ENCODE peak calls at places on chromosomes 16 and 17, in five cellular contexts. One of them, this sample, is unnamed.

GRCh38 chr16:19884021-19884485 is 595 bp downstream of the GPRC5B start:
- DNase-seq in fibroblast of lung: no peak
- DNase-seq in uterus: peak
- DNase-seq in lung: no peak
- DNase-seq in endodermal cell: peak
- DNase-seq in this sample: no peak

GRCh38 chr16:333406-334094 is 19.0 kb downstream of the AXIN1 start:
- DNase-seq in uterus: no peak
- DNase-seq in fibroblast of lung: no peak
- DNase-seq in lung: no peak
- DNase-seq in endodermal cell: no peak
- DNase-seq in this sample: no peak

GRCh38 chr16:68972008-68972407 is 128.7 kb downstream of the TANGO6 start:
- DNase-seq in endodermal cell: peak
- DNase-seq in uterus: no peak
- DNase-seq in lung: no peak
- DNase-seq in fibroblast of lung: no peak
- DNase-seq in this sample: no peak

GRCh38 chr17:67531291-67531690 is 154.2 kb downstream of the PITPNC1 start:
- DNase-seq in fibroblast of lung: no peak
- DNase-seq in uterus: no peak
- DNase-seq in lung: no peak
- DNase-seq in endodermal cell: peak
- DNase-seq in this sample: no peak

GRCh38 chr17:33436321-33436720 is 143.2 kb upstream of the ASIC2 start:
- DNase-seq in endodermal cell: no peak
- DNase-seq in lung: no peak
- DNase-seq in fibroblast of lung: peak
- DNase-seq in uterus: no peak
- DNase-seq in this sample: peak

GRCh38 chr16:66175580-66175979 is 190.9 kb upstream of the CDH5 start:
- DNase-seq in uterus: no peak
- DNase-seq in fibroblast of lung: no peak
- DNase-seq in lung: no peak
- DNase-seq in endodermal cell: peak
- DNase-seq in this sample: no peak

GRCh38 chr17:57408064-57408811 is 151.9 kb downstream of the MSI2 start:
- DNase-seq in uterus: no peak
- DNase-seq in lung: no peak
- DNase-seq in fibroblast of lung: no peak
- DNase-seq in endodermal cell: peak
- DNase-seq in this sample: no peak

GRCh38 chr16:68492501-68493411 is 44.4 kb upstream of the SMPD3 start:
- DNase-seq in lung: no peak
- DNase-seq in uterus: no peak
- DNase-seq in endodermal cell: no peak
- DNase-seq in fibroblast of lung: no peak
- DNase-seq in this sample: peak

GRCh38 chr16:5455110-5455509 is 357.5 kb upstream of the EEF2KMT start:
- DNase-seq in fibroblast of lung: no peak
- DNase-seq in lung: no peak
- DNase-seq in endodermal cell: no peak
- DNase-seq in uterus: no peak
- DNase-seq in this sample: no peak

GRCh38 chr17:48571024-48571818 is 6.9 kb downstream of the HOXB4 start:
- DNase-seq in lung: no peak
- DNase-seq in endodermal cell: peak
- DNase-seq in fibroblast of lung: peak
- DNase-seq in uterus: no peak
- DNase-seq in this sample: no peak

GRCh38 chr17:61770043-61770442 is 93.3 kb downstream of the BRIP1 start:
- DNase-seq in lung: no peak
- DNase-seq in endodermal cell: no peak
- DNase-seq in fibroblast of lung: no peak
- DNase-seq in uterus: no peak
- DNase-seq in this sample: no peak

GRCh38 chr16:14111713-14112538 is 40.8 kb downstream of the MRTFB start:
- DNase-seq in uterus: peak
- DNase-seq in endodermal cell: no peak
- DNase-seq in fibroblast of lung: no peak
- DNase-seq in lung: no peak
- DNase-seq in this sample: no peak

GRCh38 chr17:49110504-49110903 is 22.1 kb upstream of the B4GALNT2 start:
- DNase-seq in uterus: no peak
- DNase-seq in endodermal cell: no peak
- DNase-seq in lung: no peak
- DNase-seq in fibroblast of lung: no peak
- DNase-seq in this sample: no peak

GRCh38 chr17:12301551-12301950 is 280.9 kb downstream of the MAP2K4 start:
- DNase-seq in endodermal cell: no peak
- DNase-seq in lung: no peak
- DNase-seq in fibroblast of lung: no peak
- DNase-seq in uterus: no peak
- DNase-seq in this sample: no peak

GRCh38 chr17:59840908-59841666 is 51.7 kb downstream of the TUBD1 start:
- DNase-seq in uterus: no peak
- DNase-seq in fibroblast of lung: peak
- DNase-seq in lung: no peak
- DNase-seq in endodermal cell: no peak
- DNase-seq in this sample: no peak

GRCh38 chr16:48499822-48500440 is 110.0 kb downstream of the N4BP1 start:
- DNase-seq in uterus: peak
- DNase-seq in fibroblast of lung: peak
- DNase-seq in lung: no peak
- DNase-seq in endodermal cell: no peak
- DNase-seq in this sample: peak

GRCh38 chr16:68309798-68310197 is 948 bp downstream of the SLC7A6OS start:
- DNase-seq in endodermal cell: no peak
- DNase-seq in uterus: no peak
- DNase-seq in fibroblast of lung: no peak
- DNase-seq in lung: no peak
- DNase-seq in this sample: no peak

GRCh38 chr17:54898576-54898975 is 2.1 kb upstream of the TOM1L1 start:
- DNase-seq in lung: no peak
- DNase-seq in endodermal cell: no peak
- DNase-seq in fibroblast of lung: no peak
- DNase-seq in uterus: no peak
- DNase-seq in this sample: no peak

DNA sequence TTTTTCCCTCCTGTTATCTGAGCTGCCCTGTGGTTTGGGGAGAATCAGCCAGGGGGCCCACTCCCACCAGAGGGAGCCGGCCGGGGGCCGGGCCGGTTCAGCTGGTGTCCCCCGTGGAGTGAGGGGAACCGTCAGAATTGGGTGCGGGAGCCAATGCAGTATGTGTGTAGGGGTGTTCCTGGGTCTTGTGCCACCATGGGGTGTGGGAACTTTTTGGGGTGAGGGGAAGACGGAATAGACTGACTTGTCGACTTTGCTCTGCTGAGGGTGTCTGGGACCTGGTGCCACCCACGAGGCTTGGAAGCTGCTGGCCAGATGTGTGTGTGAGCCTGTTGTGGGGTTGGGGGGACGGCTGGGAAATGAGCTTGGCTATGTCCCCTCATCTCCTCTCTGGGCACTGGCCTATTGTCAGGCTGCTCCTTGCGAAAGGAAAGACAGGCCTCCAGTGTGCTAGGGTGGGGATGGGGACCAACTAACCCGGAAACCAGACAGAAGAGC is 9.9 kb downstream of the RARA start:
- DNase-seq in endodermal cell: peak
- DNase-seq in uterus: peak
- DNase-seq in lung: no peak
- DNase-seq in fibroblast of lung: no peak
- DNase-seq in this sample: no peak
- TF ChIP-seq CTCF in endodermal cell: peak
- TF ChIP-seq CTCF in uterus: peak
- TF ChIP-seq CTCF in lung: no peak
- TF ChIP-seq CTCF in fibroblast of lung: no peak
- TF ChIP-seq CTCF in this sample: peak

GRCh38 chr17:14123579-14124278 is 54.4 kb downstream of the COX10 start:
- DNase-seq in uterus: no peak
- DNase-seq in endodermal cell: no peak
- DNase-seq in lung: no peak
- DNase-seq in fibroblast of lung: no peak
- DNase-seq in this sample: no peak
- H3K4me3 ChIP-seq in uterus: no peak
- H3K4me3 ChIP-seq in endodermal cell: no peak
- H3K4me3 ChIP-seq in lung: no peak
- H3K4me3 ChIP-seq in fibroblast of lung: no peak
- H3K4me3 ChIP-seq in this sample: no peak

DNA sequence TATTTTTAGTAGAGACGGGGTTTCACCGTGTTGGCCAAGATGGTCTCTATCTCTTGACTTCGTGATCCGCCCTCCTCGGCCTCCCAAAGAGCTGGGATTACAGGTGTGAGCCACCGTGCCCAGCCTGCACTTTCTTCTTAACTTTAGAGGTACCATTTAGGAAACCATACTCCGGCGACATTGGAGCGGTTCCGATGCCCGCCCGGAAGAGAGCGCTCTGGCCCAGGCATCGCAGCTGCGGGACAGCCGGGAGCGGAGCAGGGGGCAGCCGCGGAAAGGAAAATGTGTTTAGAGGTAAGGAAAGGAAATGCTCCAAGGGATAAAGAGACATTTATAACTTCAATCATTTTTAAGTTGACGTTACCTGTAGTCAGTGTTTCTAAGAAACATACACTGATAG is 6.0 kb upstream of the HS3ST3B1 start:
- DNase-seq in fibroblast of lung: no peak
- DNase-seq in endodermal cell: no peak
- DNase-seq in uterus: no peak
- DNase-seq in lung: peak
- DNase-seq in this sample: no peak
- TF ChIP-seq CTCF in fibroblast of lung: no peak
- TF ChIP-seq CTCF in endodermal cell: peak
- TF ChIP-seq CTCF in uterus: no peak
- TF ChIP-seq CTCF in lung: no peak
- TF ChIP-seq CTCF in this sample: no peak

DNA sequence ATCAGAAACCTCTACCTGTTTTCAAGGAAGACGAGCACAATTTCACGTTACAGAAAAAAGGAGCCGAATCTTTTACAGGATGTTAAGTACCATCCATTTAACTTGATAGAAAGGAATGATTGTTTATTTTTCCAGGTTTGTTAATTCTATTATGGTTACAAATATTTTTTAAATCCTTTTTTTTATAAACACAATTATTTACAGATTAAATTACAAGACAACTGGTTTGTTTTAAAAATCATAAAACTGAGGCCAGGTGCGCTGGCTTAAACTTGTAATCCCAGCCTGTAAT is 18.2 kb downstream of the ZNF213 start:
- DNase-seq in fibroblast of lung: no peak
- DNase-seq in uterus: no peak
- DNase-seq in endodermal cell: no peak
- DNase-seq in lung: no peak
- DNase-seq in this sample: no peak
- H3K4me3 ChIP-seq in fibroblast of lung: no peak
- H3K4me3 ChIP-seq in uterus: no peak
- H3K4me3 ChIP-seq in endodermal cell: peak
- H3K4me3 ChIP-seq in lung: no peak
- H3K4me3 ChIP-seq in this sample: no peak

GRCh38 chr16:11556945-11557720 is 29.6 kb downstream of the LITAF start:
- DNase-seq in endodermal cell: no peak
- DNase-seq in fibroblast of lung: no peak
- DNase-seq in lung: no peak
- DNase-seq in uterus: no peak
- DNase-seq in this sample: no peak

GRCh38 chr16:11561440-11561797 is 25.3 kb downstream of the LITAF start:
- DNase-seq in endodermal cell: no peak
- DNase-seq in uterus: no peak
- DNase-seq in lung: no peak
- DNase-seq in fibroblast of lung: no peak
- DNase-seq in this sample: no peak

GRCh38 chr16:11556214-11556819 is 30.4 kb downstream of the LITAF start:
- DNase-seq in uterus: no peak
- DNase-seq in endodermal cell: no peak
- DNase-seq in fibroblast of lung: no peak
- DNase-seq in lung: no peak
- DNase-seq in this sample: no peak

GRCh38 chr16:11560701-11561439 is 25.8 kb downstream of the LITAF start:
- DNase-seq in fibroblast of lung: peak
- DNase-seq in uterus: peak
- DNase-seq in endodermal cell: peak
- DNase-seq in lung: no peak
- DNase-seq in this sample: no peak

DNA sequence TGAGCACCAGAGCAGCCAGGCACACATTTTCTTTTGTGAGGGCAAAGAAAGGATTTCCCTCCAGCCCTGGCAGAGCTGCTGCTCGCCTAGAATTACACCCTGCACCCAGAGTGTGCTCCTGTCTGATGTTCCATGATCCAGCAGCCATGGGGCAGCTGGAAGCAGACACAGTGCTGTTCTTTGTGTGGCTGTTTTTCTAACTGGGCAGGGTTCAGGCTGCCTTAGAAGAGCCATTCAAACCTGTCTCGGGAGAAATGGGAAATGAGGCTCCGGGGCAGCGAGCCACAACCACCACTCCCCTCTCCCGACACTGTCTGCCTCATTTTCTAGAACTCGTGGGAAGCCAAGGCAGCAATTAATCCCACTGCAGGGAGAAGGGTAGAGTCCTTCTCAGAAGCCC is 28.9 kb downstream of the LITAF start:
- DNase-seq in lung: no peak
- DNase-seq in endodermal cell: no peak
- DNase-seq in fibroblast of lung: no peak
- DNase-seq in uterus: no peak
- DNase-seq in this sample: no peak
- TF ChIP-seq CTCF in lung: no peak
- TF ChIP-seq CTCF in endodermal cell: no peak
- TF ChIP-seq CTCF in fibroblast of lung: no peak
- TF ChIP-seq CTCF in uterus: no peak
- TF ChIP-seq CTCF in this sample: no peak

GRCh38 chr17:50189396-50190277 is 11.8 kb downstream of the COL1A1 start:
- DNase-seq in fibroblast of lung: no peak
- DNase-seq in endodermal cell: no peak
- DNase-seq in uterus: no peak
- DNase-seq in lung: no peak
- DNase-seq in this sample: no peak

GRCh38 chr17:50192116-50192872 is 9.1 kb downstream of the COL1A1 start:
- DNase-seq in fibroblast of lung: no peak
- DNase-seq in lung: no peak
- DNase-seq in endodermal cell: no peak
- DNase-seq in uterus: no peak
- DNase-seq in this sample: no peak

GRCh38 chr17:50191070-50192045 is 10.1 kb downstream of the COL1A1 start:
- DNase-seq in uterus: no peak
- DNase-seq in lung: no peak
- DNase-seq in endodermal cell: no peak
- DNase-seq in fibroblast of lung: no peak
- DNase-seq in this sample: no peak

GRCh38 chr17:50188521-50189395 is 12.7 kb downstream of the COL1A1 start:
- DNase-seq in lung: no peak
- DNase-seq in fibroblast of lung: no peak
- DNase-seq in endodermal cell: no peak
- DNase-seq in uterus: no peak
- DNase-seq in this sample: no peak

GRCh38 chr17:50190278-50191069 is 11.0 kb downstream of the COL1A1 start:
- DNase-seq in fibroblast of lung: no peak
- DNase-seq in endodermal cell: no peak
- DNase-seq in lung: no peak
- DNase-seq in uterus: no peak
- DNase-seq in this sample: no peak
- H3K4me3 ChIP-seq in fibroblast of lung: no peak
- H3K4me3 ChIP-seq in endodermal cell: no peak
- H3K4me3 ChIP-seq in lung: no peak
- H3K4me3 ChIP-seq in uterus: no peak
- H3K4me3 ChIP-seq in this sample: no peak

GRCh38 chr16:87060026-87060986 is 256.9 kb downstream of the C16orf95 start:
- DNase-seq in endodermal cell: peak
- DNase-seq in fibroblast of lung: peak
- DNase-seq in uterus: no peak
- DNase-seq in lung: no peak
- DNase-seq in this sample: no peak
- TF ChIP-seq CTCF in endodermal cell: peak
- TF ChIP-seq CTCF in fibroblast of lung: peak
- TF ChIP-seq CTCF in uterus: no peak
- TF ChIP-seq CTCF in lung: no peak
- TF ChIP-seq CTCF in this sample: peak

This sample was measured in retinal pigment epithelial cell.